ENCODE peak calls at places on chromosomes 12 and 14, in nine cellular contexts. I is IMR-90, L is uterus, H is heart left ventricle, V is tibial nerve, D is GM12892, J is transverse colon, Z is ovary, Q is H1. B is an unnamed sample.

GRCh38 chr14:33332497-33332896 is 393.8 kb downstream of the NPAS3 start:
- DNase-seq in H (no peak), V (no peak), D (no peak), I (no peak), J (no peak), Q (no peak), Z (no peak), L (no peak), B (no peak)

GRCh38 chr14:101243587-101244338 is 317.5 kb upstream of the DIO3 start:
- DNase-seq in D (no peak), I (no peak), V (no peak), H (no peak), L (no peak), Z (no peak), Q (no peak), J (no peak), B (no peak)

GRCh38 chr12:22625671-22626251 is 790 bp downstream of the ETNK1 start:
- DNase-seq in J (peak), L (peak), I (peak), D (peak), V (peak), H (no peak), Q (no peak), Z (peak), B (peak)

GRCh38 chr14:104900639-104901512 is 23.8 kb upstream of the PLD4 start:
- DNase-seq in Q (no peak), J (no peak), L (no peak), H (no peak), Z (no peak), I (no peak), D (peak), V (no peak), B (no peak)

GRCh38 chr12:67681145-67681778 is 32.7 kb downstream of the DYRK2 start:
- DNase-seq in Z (no peak), I (peak), V (no peak), D (no peak), L (peak), Q (no peak), H (no peak), J (no peak), B (peak)

GRCh38 chr14:73717247-73717646 is 3.1 kb upstream of the PNMA1 start:
- DNase-seq in V (no peak), I (peak), J (no peak), L (peak), Q (no peak), Z (peak), D (no peak), H (no peak), B (no peak)

GRCh38 chr14:68312884-68313725 is 479.8 kb downstream of the ZFP36L1 start:
- DNase-seq in J (no peak), L (no peak), D (no peak), I (no peak), H (no peak), V (no peak), Z (no peak), Q (no peak), B (no peak)

GRCh38 chr14:55354500-55354899 is 57.1 kb downstream of the ATG14 start:
- DNase-seq in H (no peak), Z (peak), J (peak), D (no peak), I (peak), V (no peak), Q (peak), L (peak), B (peak)

GRCh38 chr12:19872745-19873144 is 433.5 kb downstream of the AEBP2 start:
- DNase-seq in D (no peak), Q (no peak), L (no peak), Z (no peak), V (no peak), J (no peak), H (no peak), I (no peak), B (no peak)

GRCh38 chr12:76064904-76065303 is 19.6 kb downstream of the NAP1L1 start:
- DNase-seq in L (no peak), D (no peak), H (no peak), Q (no peak), V (no peak), Z (no peak), J (no peak), I (no peak), B (no peak)

GRCh38 chr12:51424662-51425539 is at the start of gene SLC4A8:
- DNase-seq in D (peak), V (peak), H (peak), L (peak), J (peak), Z (peak), Q (peak), I (peak), B (peak)

GRCh38 chr14:24232121-24232644 is at the start of gene NEDD8:
- DNase-seq in H (peak), D (peak), V (peak), J (peak), Z (peak), I (peak), L (peak), Q (no peak), B (peak)
- TF ChIP-seq POLR2A in H (no peak), D (peak), V (peak), J (peak), Z (peak), I (peak), L (no peak), Q (peak), B (peak)

GRCh38 chr12:131002271-131002670 is 48.6 kb downstream of the ADGRD1 start:
- DNase-seq in J (no peak), D (peak), V (no peak), H (no peak), L (no peak), Q (no peak), I (no peak), Z (no peak), B (no peak)
- TF ChIP-seq POLR2A in J (no peak), D (peak), V (no peak), H (no peak), L (no peak), Q (no peak), I (no peak), Z (no peak), B (no peak)

GRCh38 chr14:38605193-38606114 is 349.6 kb upstream of the CLEC14A start:
- DNase-seq in I (no peak), D (no peak), J (no peak), Z (no peak), L (no peak), H (no peak), Q (no peak), V (no peak), B (no peak)

GRCh38 chr14:38611928-38612327 is 356.0 kb upstream of the CLEC14A start:
- DNase-seq in V (no peak), I (no peak), Z (no peak), H (no peak), J (no peak), Q (no peak), L (no peak), D (no peak), B (no peak)

GRCh38 chr14:38608244-38608643 is 352.4 kb upstream of the CLEC14A start:
- DNase-seq in J (no peak), V (no peak), I (no peak), Q (no peak), Z (no peak), D (no peak), H (no peak), L (no peak), B (no peak)
- TF ChIP-seq POLR2A in J (no peak), V (no peak), I (no peak), Q (no peak), Z (no peak), D (no peak), H (no peak), L (no peak), B (no peak)

GRCh38 chr14:39085933-39086332 is 17.1 kb downstream of the SEC23A start:
- DNase-seq in H (no peak), V (no peak), D (no peak), Z (no peak), J (no peak), L (no peak), Q (no peak), I (peak), B (no peak)
- TF ChIP-seq POLR2A in H (no peak), V (no peak), D (no peak), Z (no peak), J (no peak), L (no peak), Q (no peak), I (no peak), B (no peak)

DNA sequence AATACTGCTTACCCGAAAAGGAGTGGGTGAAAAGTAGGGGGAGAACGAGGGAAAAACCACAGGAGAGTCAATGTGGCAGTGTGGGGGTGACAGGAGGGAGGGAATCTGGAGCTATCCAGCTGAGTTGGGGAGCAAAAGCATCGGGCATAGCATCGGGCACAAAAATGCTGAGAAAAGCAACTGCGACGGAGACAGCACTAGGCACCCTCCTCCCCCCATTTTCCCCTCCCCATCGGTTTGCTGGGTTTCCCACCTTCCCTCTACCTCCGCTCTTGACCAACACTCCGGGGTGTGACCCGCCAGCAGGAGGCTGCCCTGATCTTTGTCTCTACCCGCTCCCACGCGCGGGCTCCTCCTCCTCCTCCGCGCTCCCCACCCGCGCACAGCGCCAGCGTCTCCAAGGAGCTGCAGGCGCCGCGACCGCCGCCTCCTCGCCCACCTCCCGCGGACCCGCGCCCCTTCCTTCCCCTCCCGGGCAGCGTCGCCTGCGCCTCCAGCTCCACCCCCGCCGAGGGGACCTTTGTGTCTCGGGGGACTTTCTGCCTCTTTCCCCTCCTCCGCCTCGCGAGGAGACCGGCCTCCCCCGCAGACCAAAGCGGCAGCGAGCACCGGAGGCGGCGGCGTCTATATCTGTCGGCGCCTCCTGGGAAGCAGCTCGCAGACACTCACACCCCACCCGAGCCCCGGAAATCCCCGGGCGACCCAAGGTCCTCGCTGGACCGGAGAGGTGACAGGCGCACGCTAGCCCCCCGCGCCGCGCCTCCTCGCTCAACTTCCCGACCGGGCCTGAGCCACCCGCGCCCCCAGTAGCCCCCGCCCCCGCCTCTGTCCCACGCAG is 939 bp downstream of the CDK17 start:
- DNase-seq in Z (peak), L (peak), J (peak), H (peak), Q (no peak), I (peak), V (peak), D (peak), B (peak)
- TF ChIP-seq POLR2A in Z (peak), L (peak), J (peak), H (no peak), Q (no peak), I (peak), V (peak), D (peak), B (peak)

DNA sequence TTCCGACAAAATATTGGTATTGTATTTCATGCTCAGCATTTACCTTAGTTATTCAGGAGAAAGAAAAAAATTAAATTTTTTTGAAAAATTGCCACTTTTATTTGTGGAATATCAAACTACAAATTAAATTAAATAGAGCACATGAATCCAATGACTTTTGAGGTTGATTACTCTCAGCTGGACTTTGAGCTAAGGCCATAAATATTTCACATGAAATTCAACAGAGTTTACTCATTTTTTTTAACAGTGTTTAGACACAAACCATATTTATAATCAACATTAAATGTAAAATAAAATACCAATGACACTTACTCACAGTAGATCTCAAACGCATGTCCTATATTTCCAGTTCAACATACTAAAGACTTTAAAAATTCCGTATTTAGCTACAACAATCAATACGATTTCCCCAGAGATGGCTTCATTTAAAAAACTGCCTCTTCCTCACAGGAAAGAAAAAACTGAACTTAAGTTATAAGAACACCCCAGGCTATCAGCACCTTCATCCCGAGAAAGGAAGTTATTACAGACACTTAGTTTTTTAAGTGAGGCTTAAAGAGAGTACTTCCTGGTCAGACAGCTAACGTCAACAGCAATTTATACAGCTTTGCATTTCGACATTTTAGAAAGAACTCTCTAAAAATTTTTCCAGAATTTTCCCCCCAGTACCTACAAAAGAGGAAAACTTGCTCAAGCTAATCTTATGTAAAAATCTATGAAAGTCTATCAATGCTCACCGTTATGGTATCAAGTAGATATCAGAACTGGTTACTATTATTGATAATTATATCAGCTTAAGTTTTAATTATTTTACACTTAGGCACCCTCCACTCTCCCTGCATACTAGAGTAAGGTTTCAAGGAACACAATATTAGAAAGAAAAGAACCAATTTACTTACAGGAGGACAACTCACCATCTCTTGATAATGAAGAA is 13.8 kb downstream of the TAOK3 start:
- DNase-seq in J (no peak), Q (no peak), H (no peak), D (no peak), L (no peak), I (no peak), Z (no peak), V (no peak), B (no peak)
- TF ChIP-seq POLR2A in J (no peak), Q (no peak), H (no peak), D (no peak), L (no peak), I (no peak), Z (no peak), V (peak), B (no peak)

DNA sequence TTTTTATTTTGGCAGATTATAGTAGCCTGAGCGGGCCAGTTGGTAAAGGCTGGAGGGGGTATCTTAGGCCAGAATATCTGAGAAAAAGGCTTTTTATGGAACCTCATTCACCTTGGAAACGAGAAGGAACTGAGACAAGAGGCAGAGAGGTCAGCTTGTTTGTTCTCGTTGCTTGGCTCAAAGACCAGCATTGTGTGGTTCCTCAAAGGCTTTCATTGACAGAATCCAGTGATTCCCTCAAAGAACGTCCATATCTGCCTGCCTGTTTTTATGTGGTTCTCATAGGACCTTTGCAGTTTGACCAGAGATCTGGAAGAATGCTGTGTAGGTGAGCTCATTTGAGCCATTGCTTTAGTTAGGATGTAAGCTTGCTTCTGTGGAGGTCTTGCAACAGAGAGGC is 117.3 kb downstream of the CFAP54 start:
- DNase-seq in Q (no peak), H (no peak), Z (no peak), L (no peak), V (no peak), D (no peak), I (no peak), J (no peak), B (no peak)
- TF ChIP-seq POLR2A in Q (no peak), H (no peak), Z (no peak), L (no peak), V (no peak), D (no peak), I (no peak), J (no peak), B (no peak)

GRCh38 chr14:61132336-61132735 is 148.8 kb downstream of the TMEM30B start:
- DNase-seq in Z (no peak), H (no peak), I (peak), L (no peak), V (no peak), Q (no peak), J (no peak), D (no peak), B (no peak)
- TF ChIP-seq POLR2A in Z (no peak), H (no peak), I (no peak), L (no peak), V (no peak), Q (no peak), J (no peak), D (no peak), B (no peak)

GRCh38 chr12:49274396-49275069 is 9.7 kb downstream of the TUBA1C start:
- DNase-seq in Z (no peak), I (no peak), D (no peak), Q (no peak), H (no peak), V (no peak), J (no peak), L (no peak), B (no peak)
- TF ChIP-seq POLR2A in Z (no peak), I (no peak), D (peak), Q (no peak), H (no peak), V (no peak), J (no peak), L (no peak), B (no peak)

B was measured in H54.